ENCODE peak calls at places on chromosome 19, in nine cellular contexts. F is pancreas; C is SK-N-SH; Q is sigmoid colon; K is effector memory CD4-positive, alpha-beta T cell; P is heart right ventricle; X is HCT116; J is esophagus squamous epithelium; N is GM23248. Y is an unnamed sample.

GRCh38 chr19:29404951-29405727 is 120.7 kb upstream of the VSTM2B start:
- DNase-seq in N (peak), C (no peak), P (no peak), X (no peak), J (no peak), F (no peak), Q (no peak), K (no peak), Y (no peak)

GRCh38 chr19:19105365-19106060 is 32.8 kb downstream of the TMEM161A start:
- DNase-seq in C (peak), N (peak), F (peak), X (peak), K (no peak), P (peak), J (no peak), Q (peak), Y (no peak)

GRCh38 chr19:10189631-10190425 is 4.9 kb downstream of the DNMT1 start:
- DNase-seq in C (no peak), J (no peak), N (peak), K (no peak), Q (no peak), P (no peak), X (no peak), F (no peak), Y (no peak)

GRCh38 chr19:39070888-39071287 is 13.3 kb upstream of the ACP7 start:
- DNase-seq in X (no peak), J (no peak), P (no peak), Q (no peak), K (no peak), N (peak), C (no peak), F (no peak), Y (no peak)

GRCh38 chr19:40266111-40266510 is 19.0 kb downstream of the AKT2 start:
- DNase-seq in P (peak), F (peak), N (no peak), K (no peak), Q (no peak), J (no peak), X (no peak), C (no peak), Y (no peak)

GRCh38 chr19:56066152-56067023 is 54.7 kb downstream of the ZNF787 start:
- DNase-seq in J (no peak), Q (peak), C (peak), F (peak), P (peak), K (peak), N (peak), X (peak), Y (peak)

GRCh38 chr19:29918891-29919290 is 23.1 kb upstream of the URI1 start:
- DNase-seq in C (no peak), N (no peak), X (no peak), P (no peak), K (no peak), Q (peak), F (no peak), J (no peak), Y (no peak)

GRCh38 chr19:29380581-29380980 is 145.2 kb upstream of the VSTM2B start:
- DNase-seq in K (no peak), P (no peak), C (no peak), J (no peak), N (no peak), Q (peak), F (no peak), X (no peak), Y (no peak)

GRCh38 chr19:44722131-44723121 is 23.5 kb downstream of the CEACAM16 start:
- DNase-seq in C (no peak), F (no peak), X (no peak), J (no peak), P (no peak), N (no peak), K (no peak), Q (no peak), Y (no peak)

GRCh38 chr19:28519950-28520861 is 692.7 kb downstream of the UQCRFS1 start:
- DNase-seq in F (peak), C (no peak), J (no peak), N (peak), P (no peak), X (no peak), K (no peak), Q (no peak), Y (no peak)

GRCh38 chr19:2012941-2013682 is 2.4 kb downstream of the BTBD2 start:
- DNase-seq in X (no peak), N (no peak), C (peak), P (no peak), K (no peak), J (no peak), F (no peak), Q (no peak), Y (no peak)

GRCh38 chr19:14383898-14384669 is 2.8 kb downstream of the ADGRE5 start:
- DNase-seq in K (peak), F (no peak), J (no peak), C (no peak), Q (peak), P (no peak), N (peak), X (no peak), Y (no peak)

GRCh38 chr19:3932931-3933810 is at the start of gene NMRK2:
- DNase-seq in P (peak), C (peak), N (no peak), J (no peak), Q (no peak), F (no peak), K (no peak), X (no peak), Y (no peak)

GRCh38 chr19:8585894-8586750 is 8.9 kb upstream of the MYO1F start:
- DNase-seq in K (peak), C (peak), P (peak), J (no peak), F (peak), X (peak), Q (no peak), N (peak), Y (peak)

GRCh38 chr19:46753420-46754155 is 7.3 kb upstream of the STRN4 start:
- DNase-seq in P (peak), Q (no peak), F (peak), N (peak), C (peak), K (peak), J (no peak), X (no peak), Y (no peak)

GRCh38 chr19:33293255-33294057 is 8.9 kb downstream of the CEBPA start:
- DNase-seq in X (no peak), J (no peak), K (no peak), N (peak), C (no peak), F (peak), P (no peak), Q (no peak), Y (peak)

GRCh38 chr19:11197291-11198174 is at the start of gene KANK2:
- DNase-seq in N (peak), Q (peak), K (peak), P (peak), C (peak), X (peak), F (peak), J (no peak), Y (peak)

GRCh38 chr19:51691122-51692064 is 1.7 kb upstream of the SPACA6 start:
- DNase-seq in Q (no peak), N (peak), K (no peak), F (no peak), X (no peak), J (no peak), P (no peak), C (peak), Y (no peak)

GRCh38 chr19:43534811-43535761 is 2.1 kb downstream of the ZNF575 start:
- DNase-seq in J (no peak), Q (peak), P (peak), C (peak), F (peak), K (no peak), N (peak), X (no peak), Y (peak)

GRCh38 chr19:3576696-3577443 is 4.1 kb downstream of the HMG20B start:
- DNase-seq in Q (peak), N (peak), F (no peak), C (peak), X (no peak), J (no peak), P (peak), K (no peak), Y (no peak)

GRCh38 chr19:47398707-47399106 is 20.6 kb downstream of the MEIS3 start:
- DNase-seq in K (no peak), P (no peak), N (no peak), J (no peak), F (no peak), X (no peak), C (no peak), Q (no peak), Y (no peak)

GRCh38 chr19:13712767-13713201 is 51.5 kb upstream of the MRI1 start:
- DNase-seq in N (no peak), J (no peak), Q (no peak), P (no peak), C (no peak), K (no peak), F (no peak), X (no peak), Y (no peak)

GRCh38 chr19:47509973-47510372 is 4.9 kb downstream of the NAPA start:
- DNase-seq in F (peak), K (no peak), C (no peak), Q (peak), X (no peak), N (peak), P (no peak), J (no peak), Y (no peak)

GRCh38 chr19:51372649-51373504 is at the start of gene NKG7:
- DNase-seq in X (no peak), C (no peak), N (no peak), P (no peak), K (peak), Q (no peak), F (no peak), J (no peak), Y (no peak)

GRCh38 chr19:1863638-1864479 is 480 bp upstream of the KLF16 start:
- DNase-seq in X (peak), J (peak), F (peak), C (peak), P (peak), Q (peak), N (peak), K (peak), Y (peak)

GRCh38 chr19:34350161-34350561 is 14.8 kb upstream of the GPI start:
- DNase-seq in Q (no peak), N (peak), P (no peak), J (no peak), C (no peak), F (no peak), K (peak), X (no peak), Y (no peak)

GRCh38 chr19:3710265-3710812 is 2.2 kb downstream of the TJP3 start:
- DNase-seq in X (peak), J (no peak), K (no peak), P (peak), N (no peak), F (peak), Q (peak), C (peak), Y (peak)

GRCh38 chr19:34418300-34418699 is 9.9 kb upstream of the UBA2 start:
- DNase-seq in J (no peak), N (no peak), P (no peak), Q (no peak), X (no peak), C (no peak), K (no peak), F (no peak), Y (no peak)

GRCh38 chr19:48770223-48770622 is 14.9 kb downstream of the FGF21 start:
- DNase-seq in J (no peak), K (no peak), F (no peak), P (no peak), X (no peak), C (no peak), N (peak), Q (no peak), Y (no peak)

GRCh38 chr19:780935-781334 is 16.3 kb upstream of the PTBP1 start:
- DNase-seq in X (no peak), K (no peak), Q (no peak), F (no peak), P (no peak), N (no peak), J (no peak), C (no peak), Y (no peak)

GRCh38 chr19:13839193-13839937 is 37.6 kb upstream of the NANOS3 start:
- DNase-seq in K (peak), C (peak), N (peak), Q (peak), X (no peak), P (peak), J (no peak), F (peak), Y (peak)

GRCh38 chr19:46608581-46609345 is 7.6 kb downstream of the CALM3 start:
- DNase-seq in X (no peak), J (no peak), N (no peak), K (no peak), F (no peak), P (no peak), Q (peak), C (peak), Y (peak)

GRCh38 chr19:7074705-7075282 is 5.3 kb downstream of the ZNF557 start:
- DNase-seq in P (no peak), N (no peak), C (no peak), F (no peak), X (no peak), K (no peak), J (no peak), Q (no peak), Y (no peak)

GRCh38 chr19:16024266-16025107 is 51.8 kb upstream of the TPM4 start:
- DNase-seq in P (no peak), C (peak), K (no peak), N (no peak), F (peak), J (no peak), Q (peak), X (no peak), Y (no peak)
- H3K27ac ChIP-seq in P (no peak), C (no peak), K (no peak), N (no peak), F (no peak), J (no peak), Q (no peak), X (no peak), Y (no peak)

GRCh38 chr19:53907690-53908089 is 1.4 kb upstream of the CACNG7 start:
- DNase-seq in J (no peak), F (no peak), N (no peak), C (no peak), K (no peak), X (no peak), Q (no peak), P (no peak), Y (no peak)

GRCh38 chr19:53909471-53910169 is 542 bp downstream of the CACNG7 start:
- DNase-seq in N (no peak), P (no peak), K (no peak), X (no peak), J (no peak), Q (no peak), C (no peak), F (no peak), Y (no peak)

GRCh38 chr19:53910170-53910518 is 1.1 kb downstream of the CACNG7 start:
- DNase-seq in J (no peak), C (peak), F (no peak), K (no peak), N (no peak), Q (no peak), X (no peak), P (no peak), Y (no peak)

GRCh38 chr19:53908106-53908932 is 759 bp upstream of the CACNG7 start:
- DNase-seq in F (no peak), K (no peak), J (no peak), X (no peak), P (peak), C (peak), N (peak), Q (no peak), Y (no peak)

GRCh38 chr19:53908933-53909415 is at the start of gene CACNG7:
- DNase-seq in F (no peak), P (no peak), C (peak), K (no peak), Q (no peak), J (no peak), X (no peak), N (no peak), Y (no peak)
- H3K27ac ChIP-seq in F (no peak), P (no peak), C (peak), K (no peak), Q (no peak), J (no peak), X (no peak), N (no peak), Y (no peak)

DNA sequence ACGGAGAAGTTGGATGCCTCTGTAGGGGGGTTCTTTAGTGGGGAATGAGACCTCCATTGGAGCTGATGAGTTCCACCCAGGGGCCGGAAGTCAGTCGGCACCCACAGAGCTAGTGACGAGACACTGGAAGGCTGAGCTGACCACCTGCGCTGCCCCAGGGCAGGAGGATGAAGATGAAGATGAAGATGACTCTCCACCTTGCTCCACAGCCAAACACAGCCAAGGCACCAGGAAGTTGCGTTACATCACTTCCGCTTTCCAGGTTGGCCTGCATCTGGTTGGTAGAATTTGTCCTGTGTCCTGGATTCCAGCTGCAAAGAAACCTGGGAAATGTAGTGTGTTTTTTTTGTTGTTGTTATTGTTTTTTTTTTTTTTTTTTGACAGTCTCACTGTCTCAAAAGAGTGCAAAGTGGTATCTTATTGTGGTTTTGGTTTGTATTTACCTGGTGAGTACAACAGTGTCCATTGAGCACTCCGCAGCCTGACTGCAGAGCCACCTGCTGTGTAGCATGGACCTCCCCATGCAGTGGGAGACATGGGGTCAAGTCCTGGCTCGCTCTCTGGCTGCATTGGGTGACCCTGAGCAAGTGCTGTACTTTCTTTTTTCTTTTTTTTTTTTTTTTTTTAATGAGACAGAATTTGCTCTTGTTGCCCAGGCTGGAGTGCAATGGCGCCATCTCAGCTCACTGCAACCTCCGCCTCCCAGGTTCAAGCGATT is 1.9 kb downstream of the TBC1D17 start:
- DNase-seq in P (no peak), J (no peak), Q (no peak), K (no peak), X (peak), N (no peak), C (no peak), F (peak), Y (no peak)
- H3K27ac ChIP-seq in P (no peak), J (no peak), Q (no peak), K (no peak), X (peak), N (no peak), C (no peak), F (no peak), Y (no peak)

DNA sequence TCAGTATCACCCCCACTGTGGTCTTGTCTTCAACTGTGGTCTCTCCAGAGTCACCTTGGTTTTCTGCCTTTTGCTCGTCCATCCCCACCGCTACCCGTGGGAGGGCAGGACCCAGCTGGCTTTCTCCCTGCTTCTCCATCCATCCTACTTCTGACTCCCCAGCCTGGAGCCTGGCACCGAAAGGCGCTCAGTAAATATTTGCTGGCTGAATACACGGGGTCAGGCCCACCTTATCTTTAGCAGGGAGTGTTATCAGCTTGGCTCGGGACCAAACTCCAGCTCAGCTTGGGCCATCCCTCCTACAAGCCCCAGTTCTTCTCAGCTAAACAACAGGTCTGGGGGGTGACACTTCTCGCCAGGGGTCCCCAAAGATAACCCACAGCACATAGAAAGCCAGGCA is 62.0 kb upstream of the KLF2 start:
- DNase-seq in N (no peak), Q (no peak), K (no peak), J (no peak), C (peak), F (peak), P (no peak), X (no peak), Y (no peak)
- H3K27ac ChIP-seq in N (no peak), Q (no peak), K (peak), J (no peak), C (no peak), F (peak), P (peak), X (no peak), Y (no peak)

DNA sequence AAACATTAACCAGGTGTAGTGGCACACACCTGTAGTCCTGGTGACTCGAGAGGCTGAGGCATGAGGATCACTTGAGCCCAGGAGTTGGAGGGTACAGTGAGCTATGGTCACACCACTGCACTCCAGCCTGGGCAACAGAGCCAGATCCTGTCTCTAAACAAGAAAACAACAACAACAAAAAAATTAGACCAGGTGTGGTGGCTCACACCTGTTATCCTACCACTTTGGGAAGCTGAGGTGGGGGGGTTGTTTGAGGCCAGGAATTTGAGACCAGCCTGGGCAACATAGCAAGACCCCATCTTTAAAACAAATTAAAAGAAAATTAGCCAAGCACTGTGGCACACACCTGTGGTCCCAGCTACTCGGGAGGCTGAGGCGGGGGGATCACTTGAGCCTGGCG is 20.8 kb upstream of the PTPRS start:
- DNase-seq in C (no peak), P (no peak), Q (no peak), X (no peak), J (no peak), N (no peak), K (no peak), F (no peak), Y (no peak)
- H3K27ac ChIP-seq in C (no peak), P (no peak), Q (no peak), X (no peak), J (no peak), N (no peak), K (no peak), F (no peak), Y (no peak)

GRCh38 chr19:35975608-35976214 is 19.3 kb upstream of the SDHAF1 start:
- DNase-seq in J (no peak), K (no peak), F (no peak), Q (no peak), N (peak), X (no peak), C (no peak), P (no peak), Y (no peak)
- H3K27ac ChIP-seq in J (no peak), K (no peak), F (no peak), Q (no peak), N (no peak), X (no peak), C (no peak), P (no peak), Y (no peak)

Y was measured in upper lobe of right lung.